ENCODE peak calls at places on chromosomes 13 and 19, in five cellular contexts. L, V, E, T and W are unnamed samples.

GRCh38 chr19:2247433-2248101 is 1.6 kb upstream of the AMH start:
- DNase-seq in L (no peak), V (no peak), E (no peak), T (no peak), W (no peak)

GRCh38 chr13:104553156-104553555 is 1486.9 kb upstream of the SLC10A2 start:
- DNase-seq in L (no peak), V (peak), E (peak), T (peak), W (peak)

GRCh38 chr13:33363328-33363727 is 77.8 kb upstream of the STARD13 start:
- DNase-seq in L (no peak), V (no peak), E (no peak), T (no peak), W (no peak)

GRCh38 chr13:47933688-47934011 is 67.4 kb downstream of the SUCLA2 start:
- DNase-seq in L (no peak), V (peak), E (no peak), T (peak), W (peak)

GRCh38 chr19:51511353-51511752 is 9.8 kb upstream of the SIGLEC12 start:
- DNase-seq in L (no peak), V (peak), E (no peak), T (no peak), W (no peak)

GRCh38 chr19:53183146-53183545 is 10.0 kb downstream of the ZNF665 start:
- DNase-seq in L (no peak), V (no peak), E (no peak), T (peak), W (no peak)

GRCh38 chr19:50387868-50388245 is 3.7 kb downstream of the POLD1 start:
- DNase-seq in L (no peak), V (no peak), E (no peak), T (no peak), W (no peak)

GRCh38 chr13:24361138-24361537 is 51.8 kb downstream of the C1QTNF9 start:
- DNase-seq in L (no peak), V (no peak), E (no peak), T (no peak), W (no peak)

GRCh38 chr13:41516166-41516565 is 58.8 kb downstream of the RGCC start:
- DNase-seq in L (peak), V (no peak), E (no peak), T (no peak), W (no peak)

GRCh38 chr13:79770056-79770455 is 289.1 kb downstream of the NDFIP2 start:
- DNase-seq in L (no peak), V (no peak), E (no peak), T (no peak), W (no peak)

GRCh38 chr13:41905600-41906254 is 55.2 kb downstream of the VWA8 start:
- DNase-seq in L (no peak), V (peak), E (no peak), T (peak), W (peak)

GRCh38 chr13:31605076-31605858 is 134.1 kb upstream of the RXFP2 start:
- DNase-seq in L (no peak), V (no peak), E (no peak), T (no peak), W (no peak)